ENCODE peak calls at places on chromosomes 13 and 19, in seven cellular contexts. One of them, this sample, is unnamed.

GRCh38 chr13:82569581-82569980 is 1312.7 kb downstream of the SLITRK1 start:
- DNase-seq in transverse colon: no peak
- DNase-seq in upper lobe of right lung: no peak
- DNase-seq in astrocyte of the spinal cord: peak
- DNase-seq in breast epithelium: no peak
- DNase-seq in fibroblast of the aortic adventitia: no peak
- DNase-seq in spleen: no peak
- DNase-seq in this sample: no peak

GRCh38 chr13:77740931-77741586 is 43.6 kb downstream of the SLAIN1 start:
- DNase-seq in breast epithelium: no peak
- DNase-seq in astrocyte of the spinal cord: no peak
- DNase-seq in spleen: no peak
- DNase-seq in upper lobe of right lung: no peak
- DNase-seq in fibroblast of the aortic adventitia: no peak
- DNase-seq in transverse colon: no peak
- DNase-seq in this sample: no peak

GRCh38 chr13:49976314-49977258 is 20.3 kb upstream of the TRIM13 start:
- DNase-seq in breast epithelium: no peak
- DNase-seq in transverse colon: peak
- DNase-seq in astrocyte of the spinal cord: peak
- DNase-seq in fibroblast of the aortic adventitia: peak
- DNase-seq in upper lobe of right lung: peak
- DNase-seq in spleen: peak
- DNase-seq in this sample: peak

GRCh38 chr13:73898276-73898675 is 235.9 kb downstream of the KLF12 start:
- DNase-seq in transverse colon: no peak
- DNase-seq in spleen: no peak
- DNase-seq in breast epithelium: no peak
- DNase-seq in upper lobe of right lung: no peak
- DNase-seq in fibroblast of the aortic adventitia: no peak
- DNase-seq in astrocyte of the spinal cord: no peak
- DNase-seq in this sample: no peak

GRCh38 chr13:80504453-80504852 is 163.5 kb upstream of the SPRY2 start:
- DNase-seq in spleen: no peak
- DNase-seq in fibroblast of the aortic adventitia: no peak
- DNase-seq in upper lobe of right lung: no peak
- DNase-seq in breast epithelium: no peak
- DNase-seq in transverse colon: no peak
- DNase-seq in astrocyte of the spinal cord: no peak
- DNase-seq in this sample: peak

GRCh38 chr13:74005320-74006154 is 128.7 kb downstream of the KLF12 start:
- DNase-seq in spleen: no peak
- DNase-seq in fibroblast of the aortic adventitia: no peak
- DNase-seq in transverse colon: no peak
- DNase-seq in astrocyte of the spinal cord: no peak
- DNase-seq in upper lobe of right lung: no peak
- DNase-seq in breast epithelium: no peak
- DNase-seq in this sample: no peak

GRCh38 chr13:46492946-46493345 is 60.0 kb upstream of the LRCH1 start:
- DNase-seq in upper lobe of right lung: no peak
- DNase-seq in astrocyte of the spinal cord: peak
- DNase-seq in transverse colon: no peak
- DNase-seq in spleen: no peak
- DNase-seq in breast epithelium: no peak
- DNase-seq in fibroblast of the aortic adventitia: peak
- DNase-seq in this sample: peak

GRCh38 chr19:52527954-52528326 is 472 bp downstream of the ZNF808 start:
- DNase-seq in upper lobe of right lung: peak
- DNase-seq in astrocyte of the spinal cord: peak
- DNase-seq in transverse colon: peak
- DNase-seq in breast epithelium: no peak
- DNase-seq in fibroblast of the aortic adventitia: no peak
- DNase-seq in spleen: peak
- DNase-seq in this sample: no peak

GRCh38 chr13:75635101-75635620 is 969 bp upstream of the LMO7 start:
- DNase-seq in transverse colon: no peak
- DNase-seq in spleen: no peak
- DNase-seq in fibroblast of the aortic adventitia: peak
- DNase-seq in upper lobe of right lung: peak
- DNase-seq in breast epithelium: no peak
- DNase-seq in astrocyte of the spinal cord: peak
- DNase-seq in this sample: peak

GRCh38 chr13:95926231-95926630 is 127.0 kb downstream of the UGGT2 start:
- DNase-seq in spleen: no peak
- DNase-seq in fibroblast of the aortic adventitia: no peak
- DNase-seq in upper lobe of right lung: no peak
- DNase-seq in astrocyte of the spinal cord: peak
- DNase-seq in breast epithelium: no peak
- DNase-seq in transverse colon: no peak
- DNase-seq in this sample: peak

GRCh38 chr13:57568865-57569264 is 62.7 kb upstream of the PCDH17 start:
- DNase-seq in upper lobe of right lung: no peak
- DNase-seq in astrocyte of the spinal cord: no peak
- DNase-seq in spleen: no peak
- DNase-seq in transverse colon: no peak
- DNase-seq in fibroblast of the aortic adventitia: no peak
- DNase-seq in breast epithelium: no peak
- DNase-seq in this sample: no peak

DNA sequence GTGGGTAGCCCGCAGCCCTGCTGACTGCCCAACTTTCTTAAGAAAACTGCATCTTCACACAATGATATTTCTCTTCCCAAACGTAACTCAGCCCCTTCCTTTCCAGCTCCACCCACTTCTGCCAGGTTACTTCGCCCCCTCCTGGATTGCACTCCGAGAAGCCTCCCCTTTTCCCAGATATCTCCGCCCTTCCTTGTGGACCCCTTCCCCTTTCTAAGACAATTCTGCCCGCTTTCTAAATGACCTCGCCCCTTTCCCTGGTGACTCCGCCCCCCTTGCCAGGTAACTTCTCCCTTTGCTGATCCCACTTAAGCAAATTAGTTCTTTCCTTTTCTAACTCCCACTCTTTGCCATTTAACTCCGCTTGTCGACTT is 2.6 kb downstream of the VSIG10L start:
- DNase-seq in spleen: no peak
- DNase-seq in fibroblast of the aortic adventitia: no peak
- DNase-seq in astrocyte of the spinal cord: no peak
- DNase-seq in transverse colon: no peak
- DNase-seq in breast epithelium: peak
- DNase-seq in upper lobe of right lung: no peak
- DNase-seq in this sample: no peak
- H3K4me3 ChIP-seq in spleen: peak
- H3K4me3 ChIP-seq in fibroblast of the aortic adventitia: peak
- H3K4me3 ChIP-seq in astrocyte of the spinal cord: peak
- H3K4me3 ChIP-seq in transverse colon: peak
- H3K4me3 ChIP-seq in breast epithelium: peak
- H3K4me3 ChIP-seq in upper lobe of right lung: peak
- H3K4me3 ChIP-seq in this sample: peak

DNA sequence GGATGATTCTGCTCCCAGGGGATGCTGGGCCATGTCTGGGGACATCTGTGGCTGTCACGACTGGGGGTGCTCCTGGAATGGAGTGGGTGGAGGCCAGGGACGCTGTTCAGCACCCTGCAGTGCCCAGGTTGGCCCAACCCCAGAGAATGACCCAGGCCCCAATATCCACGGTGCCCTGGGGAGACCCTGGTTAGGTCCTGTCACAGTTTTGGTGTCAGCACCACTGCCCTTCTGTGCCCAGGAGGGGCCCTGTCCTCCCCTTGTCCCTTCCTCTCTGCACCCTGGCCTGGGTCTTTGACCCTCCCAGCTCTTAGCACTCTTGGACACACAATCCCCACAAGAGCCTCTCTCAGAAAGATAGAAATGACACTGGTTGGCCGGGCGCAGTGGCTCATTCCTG is 85.3 kb downstream of the GADD45B start:
- DNase-seq in transverse colon: no peak
- DNase-seq in spleen: peak
- DNase-seq in fibroblast of the aortic adventitia: no peak
- DNase-seq in breast epithelium: no peak
- DNase-seq in astrocyte of the spinal cord: no peak
- DNase-seq in upper lobe of right lung: no peak
- DNase-seq in this sample: no peak
- TF ChIP-seq CTCF in transverse colon: no peak
- TF ChIP-seq CTCF in spleen: no peak
- TF ChIP-seq CTCF in fibroblast of the aortic adventitia: no peak
- TF ChIP-seq CTCF in breast epithelium: no peak
- TF ChIP-seq CTCF in astrocyte of the spinal cord: no peak
- TF ChIP-seq CTCF in upper lobe of right lung: no peak
- TF ChIP-seq CTCF in this sample: no peak

DNA sequence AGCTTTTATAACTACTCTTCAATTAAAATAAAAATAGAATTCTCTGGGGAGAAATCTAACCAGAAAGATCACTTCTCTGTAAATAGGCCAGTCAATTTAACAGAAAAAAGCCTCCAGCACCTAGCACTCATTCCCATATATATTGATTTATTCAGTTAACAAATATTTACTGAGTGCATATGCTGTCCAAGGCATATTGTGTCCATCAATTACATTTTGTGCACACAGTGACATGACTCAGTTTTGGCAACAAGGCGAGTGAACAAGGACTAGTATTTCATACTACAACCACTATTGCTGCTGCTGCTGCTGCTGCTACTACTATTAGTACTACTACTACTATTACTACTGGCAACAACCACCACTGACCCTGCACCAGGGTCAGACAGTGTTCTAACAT is 307.0 kb downstream of the RFC3 start:
- DNase-seq in spleen: no peak
- DNase-seq in transverse colon: no peak
- DNase-seq in breast epithelium: no peak
- DNase-seq in astrocyte of the spinal cord: no peak
- DNase-seq in fibroblast of the aortic adventitia: no peak
- DNase-seq in upper lobe of right lung: no peak
- DNase-seq in this sample: no peak
- H3K4me3 ChIP-seq in spleen: no peak
- H3K4me3 ChIP-seq in transverse colon: no peak
- H3K4me3 ChIP-seq in breast epithelium: no peak
- H3K4me3 ChIP-seq in astrocyte of the spinal cord: no peak
- H3K4me3 ChIP-seq in fibroblast of the aortic adventitia: no peak
- H3K4me3 ChIP-seq in upper lobe of right lung: no peak
- H3K4me3 ChIP-seq in this sample: no peak

GRCh38 chr13:114303700-114304327 is 10.5 kb upstream of the CHAMP1 start:
- DNase-seq in breast epithelium: no peak
- DNase-seq in astrocyte of the spinal cord: no peak
- DNase-seq in spleen: peak
- DNase-seq in transverse colon: no peak
- DNase-seq in upper lobe of right lung: no peak
- DNase-seq in fibroblast of the aortic adventitia: no peak
- DNase-seq in this sample: no peak
- TF ChIP-seq CTCF in breast epithelium: no peak
- TF ChIP-seq CTCF in astrocyte of the spinal cord: no peak
- TF ChIP-seq CTCF in spleen: no peak
- TF ChIP-seq CTCF in transverse colon: no peak
- TF ChIP-seq CTCF in upper lobe of right lung: no peak
- TF ChIP-seq CTCF in fibroblast of the aortic adventitia: no peak
- TF ChIP-seq CTCF in this sample: no peak

DNA sequence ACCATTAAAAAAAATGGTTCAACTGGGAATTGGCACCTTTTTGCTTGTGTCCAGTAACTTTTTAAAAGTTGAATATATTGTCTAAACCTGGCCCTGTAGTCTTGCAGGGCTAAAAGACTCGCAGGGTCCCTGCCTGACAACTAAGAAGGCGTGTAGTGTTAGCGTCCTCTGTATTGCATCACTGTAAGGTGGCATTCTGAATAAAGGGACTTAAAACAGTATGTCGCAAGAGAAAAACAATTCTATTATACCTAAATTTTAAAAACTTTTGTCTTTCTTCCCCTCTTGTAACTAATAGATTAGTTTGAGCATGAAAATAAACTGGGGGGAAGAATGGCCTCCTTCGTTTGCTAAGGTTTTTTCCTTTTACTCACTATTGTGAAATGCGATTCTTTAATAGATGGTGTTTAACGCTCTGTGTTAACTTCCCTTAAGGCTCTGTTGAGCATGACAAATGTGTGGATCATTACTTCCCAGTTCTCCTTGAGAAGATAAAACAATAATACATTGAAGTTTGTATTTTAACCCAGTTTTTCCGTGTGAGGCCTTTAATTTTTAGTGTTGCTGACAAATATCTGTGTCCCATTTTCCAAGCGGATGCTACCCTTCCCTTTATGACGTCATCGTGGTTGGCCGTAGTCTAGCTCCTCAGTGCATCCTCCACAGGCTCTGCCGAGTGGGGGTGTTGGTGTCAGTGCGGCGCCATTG is 134.6 kb downstream of the KATNAL1 start:
- DNase-seq in breast epithelium: no peak
- DNase-seq in transverse colon: no peak
- DNase-seq in astrocyte of the spinal cord: no peak
- DNase-seq in upper lobe of right lung: no peak
- DNase-seq in spleen: no peak
- DNase-seq in fibroblast of the aortic adventitia: no peak
- DNase-seq in this sample: no peak
- H3K4me3 ChIP-seq in breast epithelium: no peak
- H3K4me3 ChIP-seq in transverse colon: no peak
- H3K4me3 ChIP-seq in astrocyte of the spinal cord: no peak
- H3K4me3 ChIP-seq in upper lobe of right lung: no peak
- H3K4me3 ChIP-seq in spleen: no peak
- H3K4me3 ChIP-seq in fibroblast of the aortic adventitia: no peak
- H3K4me3 ChIP-seq in this sample: no peak

DNA sequence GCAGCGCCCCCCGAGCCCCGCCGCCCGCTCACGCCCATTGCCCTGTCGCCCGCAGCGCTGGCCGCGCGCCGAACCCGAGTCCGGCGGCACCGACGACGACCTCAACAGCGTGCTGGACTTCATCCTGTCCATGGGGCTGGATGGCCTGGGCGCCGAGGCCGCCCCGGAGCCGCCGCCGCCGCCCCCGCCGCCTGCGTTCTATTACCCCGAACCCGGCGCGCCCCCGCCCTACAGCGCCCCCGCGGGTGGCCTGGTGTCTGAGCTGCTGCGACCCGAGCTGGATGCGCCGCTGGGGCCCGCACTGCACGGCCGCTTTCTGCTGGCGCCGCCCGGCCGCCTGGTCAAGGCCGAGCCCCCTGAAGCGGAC is 518 bp downstream of the KLF2 start:
- DNase-seq in fibroblast of the aortic adventitia: no peak
- DNase-seq in transverse colon: peak
- DNase-seq in astrocyte of the spinal cord: no peak
- DNase-seq in upper lobe of right lung: peak
- DNase-seq in breast epithelium: no peak
- DNase-seq in spleen: peak
- DNase-seq in this sample: no peak
- TF ChIP-seq CTCF in fibroblast of the aortic adventitia: no peak
- TF ChIP-seq CTCF in transverse colon: no peak
- TF ChIP-seq CTCF in astrocyte of the spinal cord: no peak
- TF ChIP-seq CTCF in upper lobe of right lung: peak
- TF ChIP-seq CTCF in breast epithelium: no peak
- TF ChIP-seq CTCF in spleen: no peak
- TF ChIP-seq CTCF in this sample: peak

GRCh38 chr19:2394669-2395292 is 32.6 kb downstream of the TIMM13 start:
- DNase-seq in spleen: no peak
- DNase-seq in upper lobe of right lung: no peak
- DNase-seq in fibroblast of the aortic adventitia: no peak
- DNase-seq in transverse colon: peak
- DNase-seq in breast epithelium: no peak
- DNase-seq in astrocyte of the spinal cord: no peak
- DNase-seq in this sample: no peak
- H3K4me3 ChIP-seq in spleen: no peak
- H3K4me3 ChIP-seq in upper lobe of right lung: no peak
- H3K4me3 ChIP-seq in fibroblast of the aortic adventitia: no peak
- H3K4me3 ChIP-seq in transverse colon: peak
- H3K4me3 ChIP-seq in breast epithelium: no peak
- H3K4me3 ChIP-seq in astrocyte of the spinal cord: no peak
- H3K4me3 ChIP-seq in this sample: no peak

GRCh38 chr19:6313398-6313969 is 19.9 kb downstream of the ACER1 start:
- DNase-seq in astrocyte of the spinal cord: no peak
- DNase-seq in transverse colon: no peak
- DNase-seq in spleen: peak
- DNase-seq in fibroblast of the aortic adventitia: no peak
- DNase-seq in breast epithelium: no peak
- DNase-seq in upper lobe of right lung: no peak
- DNase-seq in this sample: no peak

GRCh38 chr19:6312018-6312417 is 21.4 kb downstream of the ACER1 start:
- DNase-seq in transverse colon: no peak
- DNase-seq in upper lobe of right lung: no peak
- DNase-seq in astrocyte of the spinal cord: no peak
- DNase-seq in fibroblast of the aortic adventitia: no peak
- DNase-seq in spleen: no peak
- DNase-seq in breast epithelium: no peak
- DNase-seq in this sample: no peak
- TF ChIP-seq CTCF in transverse colon: no peak
- TF ChIP-seq CTCF in upper lobe of right lung: no peak
- TF ChIP-seq CTCF in astrocyte of the spinal cord: no peak
- TF ChIP-seq CTCF in fibroblast of the aortic adventitia: no peak
- TF ChIP-seq CTCF in spleen: no peak
- TF ChIP-seq CTCF in breast epithelium: no peak
- TF ChIP-seq CTCF in this sample: peak